ENCODE peak calls at places on chromosome 10, in seven cellular contexts. One of them, this sample, is unnamed.

GRCh38 chr10:112244197-112244596 is 39.0 kb upstream of the TECTB start:
- DNase-seq in caudate nucleus: no peak
- DNase-seq in memory B cell: no peak
- DNase-seq in spleen: no peak
- DNase-seq in B cell: no peak
- DNase-seq in small intestine: no peak
- DNase-seq in HTR-8/SVneo: no peak
- DNase-seq in this sample: no peak

GRCh38 chr10:124644771-124645170 is 99.4 kb downstream of the FAM53B start:
- DNase-seq in caudate nucleus: no peak
- DNase-seq in memory B cell: no peak
- DNase-seq in spleen: peak; percentile 82
- DNase-seq in B cell: no peak
- DNase-seq in small intestine: no peak
- DNase-seq in HTR-8/SVneo: no peak
- DNase-seq in this sample: no peak

GRCh38 chr10:124741281-124741921 is 2.8 kb downstream of the FAM53B start:
- DNase-seq in caudate nucleus: peak; percentile 80
- DNase-seq in memory B cell: peak; percentile 60
- DNase-seq in spleen: peak; percentile 91
- DNase-seq in B cell: peak; percentile 74
- DNase-seq in small intestine: peak; percentile 89
- DNase-seq in HTR-8/SVneo: peak; percentile 70
- DNase-seq in this sample: peak; percentile 87

GRCh38 chr10:52229271-52229931 is 84.7 kb upstream of the DKK1 start:
- DNase-seq in caudate nucleus: no peak
- DNase-seq in memory B cell: no peak
- DNase-seq in spleen: no peak
- DNase-seq in B cell: no peak
- DNase-seq in small intestine: no peak
- DNase-seq in HTR-8/SVneo: no peak
- DNase-seq in this sample: no peak

GRCh38 chr10:121675344-121675743 is 77.1 kb upstream of the FGFR2 start:
- DNase-seq in caudate nucleus: no peak
- DNase-seq in memory B cell: no peak
- DNase-seq in spleen: no peak
- DNase-seq in B cell: no peak
- DNase-seq in small intestine: peak; percentile 25
- DNase-seq in HTR-8/SVneo: no peak
- DNase-seq in this sample: no peak

GRCh38 chr10:132208489-132209050 is 21.8 kb downstream of the DPYSL4 start:
- DNase-seq in caudate nucleus: no peak
- DNase-seq in memory B cell: no peak
- DNase-seq in spleen: no peak
- DNase-seq in B cell: no peak
- DNase-seq in small intestine: no peak
- DNase-seq in HTR-8/SVneo: no peak
- DNase-seq in this sample: no peak

GRCh38 chr10:109894516-109894915 is 28.8 kb downstream of the XPNPEP1 start:
- DNase-seq in caudate nucleus: peak; percentile 51
- DNase-seq in memory B cell: no peak
- DNase-seq in spleen: no peak
- DNase-seq in B cell: no peak
- DNase-seq in small intestine: no peak
- DNase-seq in HTR-8/SVneo: no peak
- DNase-seq in this sample: no peak

GRCh38 chr10:18689498-18689897 is 30.3 kb downstream of the ARL5B start:
- DNase-seq in caudate nucleus: no peak
- DNase-seq in memory B cell: no peak
- DNase-seq in spleen: no peak
- DNase-seq in B cell: no peak
- DNase-seq in small intestine: peak; percentile 34
- DNase-seq in HTR-8/SVneo: peak; percentile 29
- DNase-seq in this sample: peak; percentile 33

GRCh38 chr10:6423004-6423403 is 157.1 kb downstream of the PRKCQ start:
- DNase-seq in caudate nucleus: no peak
- DNase-seq in memory B cell: no peak
- DNase-seq in spleen: no peak
- DNase-seq in B cell: no peak
- DNase-seq in small intestine: no peak
- DNase-seq in HTR-8/SVneo: no peak
- DNase-seq in this sample: no peak

GRCh38 chr10:78605800-78606350 is 462.9 kb upstream of the ZMIZ1 start:
- DNase-seq in caudate nucleus: no peak
- DNase-seq in memory B cell: no peak
- DNase-seq in spleen: no peak
- DNase-seq in B cell: no peak
- DNase-seq in small intestine: peak; percentile 52
- DNase-seq in HTR-8/SVneo: no peak
- DNase-seq in this sample: peak; percentile 21

GRCh38 chr10:35643151-35643975 is 1.3 kb upstream of the FZD8 start:
- DNase-seq in caudate nucleus: peak; percentile 45
- DNase-seq in memory B cell: no peak
- DNase-seq in spleen: peak; percentile 82
- DNase-seq in B cell: no peak
- DNase-seq in small intestine: no peak
- DNase-seq in HTR-8/SVneo: peak; percentile 56
- DNase-seq in this sample: peak; percentile 36

GRCh38 chr10:31708513-31708912 is 220.1 kb downstream of the ARHGAP12 start:
- DNase-seq in caudate nucleus: no peak
- DNase-seq in memory B cell: no peak
- DNase-seq in spleen: no peak
- DNase-seq in B cell: no peak
- DNase-seq in small intestine: no peak
- DNase-seq in HTR-8/SVneo: no peak
- DNase-seq in this sample: no peak

This sample was measured in A549.